ENCODE peak calls at places on chromosomes 13 and 19, in ten cellular contexts. One of them, this sample, is unnamed.

GRCh38 chr13:36163809-36164308 is 32.7 kb upstream of the DCLK1 start:
- DNase-seq in myocyte: peak; percentile 83
- DNase-seq in right cardiac atrium: peak; percentile 75
- DNase-seq in Kasumi-1: no peak
- DNase-seq in nephron progenitor cell: peak; percentile 10
- DNase-seq in CD8-positive, alpha-beta T cell: no peak
- DNase-seq in T-cell: no peak
- DNase-seq in activated T-cell treated with anti-CD3 and anti-CD28 coated beads, Interleukin-2, amount 50 U/mL, for 72 hours: no peak
- DNase-seq in stimulated activated naive B cell treated with anti-CD40 and anti-IgM and Interleukin-4, amounts not matched to agents 10 μg/mL and 1 μg/mL and 100 μg/mL, for 72 hours: no peak
- DNase-seq in skeletal muscle cell: peak; percentile 98
- DNase-seq in this sample: no peak

GRCh38 chr19:46571495-46571894 is 29.6 kb upstream of the CALM3 start:
- DNase-seq in Kasumi-1: peak; percentile 40
- DNase-seq in CD8-positive, alpha-beta T cell: no peak
- DNase-seq in T-cell: no peak
- DNase-seq in myocyte: peak; percentile 9
- DNase-seq in activated T-cell treated with anti-CD3 and anti-CD28 coated beads, Interleukin-2, amount 50 U/mL, for 72 hours: no peak
- DNase-seq in stimulated activated naive B cell treated with anti-CD40 and anti-IgM and Interleukin-4, amounts not matched to agents 10 μg/mL and 1 μg/mL and 100 μg/mL, for 72 hours: no peak
- DNase-seq in right cardiac atrium: no peak
- DNase-seq in nephron progenitor cell: peak; percentile 20
- DNase-seq in skeletal muscle cell: no peak
- DNase-seq in this sample: no peak

GRCh38 chr13:52195052-52195837 is 35.8 kb upstream of the NEK3 start:
- DNase-seq in nephron progenitor cell: no peak
- DNase-seq in myocyte: no peak
- DNase-seq in activated T-cell treated with anti-CD3 and anti-CD28 coated beads, Interleukin-2, amount 50 U/mL, for 72 hours: peak; percentile 78
- DNase-seq in right cardiac atrium: peak; percentile 94
- DNase-seq in skeletal muscle cell: peak; percentile 39
- DNase-seq in CD8-positive, alpha-beta T cell: peak; percentile 37
- DNase-seq in T-cell: peak; percentile 77
- DNase-seq in Kasumi-1: peak; percentile 67
- DNase-seq in stimulated activated naive B cell treated with anti-CD40 and anti-IgM and Interleukin-4, amounts not matched to agents 10 μg/mL and 1 μg/mL and 100 μg/mL, for 72 hours: peak; percentile 63
- DNase-seq in this sample: peak; percentile 81

GRCh38 chr19:11423164-11423803 is 4.2 kb upstream of the RGL3 start:
- DNase-seq in Kasumi-1: no peak
- DNase-seq in CD8-positive, alpha-beta T cell: no peak
- DNase-seq in activated T-cell treated with anti-CD3 and anti-CD28 coated beads, Interleukin-2, amount 50 U/mL, for 72 hours: no peak
- DNase-seq in T-cell: no peak
- DNase-seq in stimulated activated naive B cell treated with anti-CD40 and anti-IgM and Interleukin-4, amounts not matched to agents 10 μg/mL and 1 μg/mL and 100 μg/mL, for 72 hours: no peak
- DNase-seq in right cardiac atrium: peak; percentile 53
- DNase-seq in skeletal muscle cell: no peak
- DNase-seq in myocyte: no peak
- DNase-seq in nephron progenitor cell: no peak
- DNase-seq in this sample: no peak

GRCh38 chr13:80361883-80362327 is 21.0 kb upstream of the SPRY2 start:
- DNase-seq in activated T-cell treated with anti-CD3 and anti-CD28 coated beads, Interleukin-2, amount 50 U/mL, for 72 hours: no peak
- DNase-seq in stimulated activated naive B cell treated with anti-CD40 and anti-IgM and Interleukin-4, amounts not matched to agents 10 μg/mL and 1 μg/mL and 100 μg/mL, for 72 hours: no peak
- DNase-seq in skeletal muscle cell: no peak
- DNase-seq in T-cell: no peak
- DNase-seq in right cardiac atrium: no peak
- DNase-seq in nephron progenitor cell: peak; percentile 5
- DNase-seq in myocyte: peak; percentile 25
- DNase-seq in CD8-positive, alpha-beta T cell: no peak
- DNase-seq in Kasumi-1: peak; percentile 47
- DNase-seq in this sample: no peak

GRCh38 chr13:92716749-92717148 is 509.9 kb upstream of the GPC6 start:
- DNase-seq in activated T-cell treated with anti-CD3 and anti-CD28 coated beads, Interleukin-2, amount 50 U/mL, for 72 hours: no peak
- DNase-seq in skeletal muscle cell: no peak
- DNase-seq in CD8-positive, alpha-beta T cell: no peak
- DNase-seq in nephron progenitor cell: no peak
- DNase-seq in Kasumi-1: no peak
- DNase-seq in stimulated activated naive B cell treated with anti-CD40 and anti-IgM and Interleukin-4, amounts not matched to agents 10 μg/mL and 1 μg/mL and 100 μg/mL, for 72 hours: no peak
- DNase-seq in right cardiac atrium: no peak
- DNase-seq in myocyte: peak; percentile 52
- DNase-seq in T-cell: no peak
- DNase-seq in this sample: no peak

GRCh38 chr19:584240-585001 is 5.3 kb upstream of the HCN2 start:
- DNase-seq in right cardiac atrium: peak; percentile 85
- DNase-seq in activated T-cell treated with anti-CD3 and anti-CD28 coated beads, Interleukin-2, amount 50 U/mL, for 72 hours: peak; percentile 75
- DNase-seq in Kasumi-1: peak; percentile 40
- DNase-seq in nephron progenitor cell: peak; percentile 86
- DNase-seq in CD8-positive, alpha-beta T cell: peak; percentile 42
- DNase-seq in myocyte: no peak
- DNase-seq in stimulated activated naive B cell treated with anti-CD40 and anti-IgM and Interleukin-4, amounts not matched to agents 10 μg/mL and 1 μg/mL and 100 μg/mL, for 72 hours: no peak
- DNase-seq in skeletal muscle cell: no peak
- DNase-seq in T-cell: peak; percentile 69
- DNase-seq in this sample: peak; percentile 55

GRCh38 chr19:2491130-2491801 is 15.3 kb downstream of the GADD45B start:
- DNase-seq in nephron progenitor cell: no peak
- DNase-seq in CD8-positive, alpha-beta T cell: no peak
- DNase-seq in skeletal muscle cell: peak; percentile 85
- DNase-seq in T-cell: no peak
- DNase-seq in right cardiac atrium: no peak
- DNase-seq in myocyte: peak; percentile 90
- DNase-seq in activated T-cell treated with anti-CD3 and anti-CD28 coated beads, Interleukin-2, amount 50 U/mL, for 72 hours: no peak
- DNase-seq in stimulated activated naive B cell treated with anti-CD40 and anti-IgM and Interleukin-4, amounts not matched to agents 10 μg/mL and 1 μg/mL and 100 μg/mL, for 72 hours: no peak
- DNase-seq in Kasumi-1: no peak
- DNase-seq in this sample: no peak

GRCh38 chr13:84037937-84038464 is 155.7 kb upstream of the SLITRK1 start:
- DNase-seq in Kasumi-1: no peak
- DNase-seq in nephron progenitor cell: no peak
- DNase-seq in CD8-positive, alpha-beta T cell: no peak
- DNase-seq in activated T-cell treated with anti-CD3 and anti-CD28 coated beads, Interleukin-2, amount 50 U/mL, for 72 hours: no peak
- DNase-seq in myocyte: no peak
- DNase-seq in stimulated activated naive B cell treated with anti-CD40 and anti-IgM and Interleukin-4, amounts not matched to agents 10 μg/mL and 1 μg/mL and 100 μg/mL, for 72 hours: no peak
- DNase-seq in skeletal muscle cell: no peak
- DNase-seq in right cardiac atrium: no peak
- DNase-seq in T-cell: no peak
- DNase-seq in this sample: no peak

GRCh38 chr19:8665468-8666213 is 33.0 kb downstream of the ACTL9 start:
- DNase-seq in Kasumi-1: no peak
- DNase-seq in skeletal muscle cell: no peak
- DNase-seq in stimulated activated naive B cell treated with anti-CD40 and anti-IgM and Interleukin-4, amounts not matched to agents 10 μg/mL and 1 μg/mL and 100 μg/mL, for 72 hours: no peak
- DNase-seq in myocyte: no peak
- DNase-seq in activated T-cell treated with anti-CD3 and anti-CD28 coated beads, Interleukin-2, amount 50 U/mL, for 72 hours: no peak
- DNase-seq in T-cell: no peak
- DNase-seq in CD8-positive, alpha-beta T cell: no peak
- DNase-seq in nephron progenitor cell: no peak
- DNase-seq in right cardiac atrium: no peak
- DNase-seq in this sample: no peak

GRCh38 chr19:8208710-8209110 is 460 bp upstream of the CERS4 start:
- DNase-seq in activated T-cell treated with anti-CD3 and anti-CD28 coated beads, Interleukin-2, amount 50 U/mL, for 72 hours: no peak
- DNase-seq in T-cell: no peak
- DNase-seq in Kasumi-1: no peak
- DNase-seq in right cardiac atrium: peak; percentile 91
- DNase-seq in skeletal muscle cell: no peak
- DNase-seq in nephron progenitor cell: no peak
- DNase-seq in stimulated activated naive B cell treated with anti-CD40 and anti-IgM and Interleukin-4, amounts not matched to agents 10 μg/mL and 1 μg/mL and 100 μg/mL, for 72 hours: peak; percentile 29
- DNase-seq in CD8-positive, alpha-beta T cell: no peak
- DNase-seq in myocyte: no peak
- DNase-seq in this sample: no peak

GRCh38 chr19:3494559-3494958 is 5.9 kb downstream of the DOHH start:
- DNase-seq in stimulated activated naive B cell treated with anti-CD40 and anti-IgM and Interleukin-4, amounts not matched to agents 10 μg/mL and 1 μg/mL and 100 μg/mL, for 72 hours: no peak
- DNase-seq in right cardiac atrium: no peak
- DNase-seq in CD8-positive, alpha-beta T cell: no peak
- DNase-seq in nephron progenitor cell: no peak
- DNase-seq in Kasumi-1: no peak
- DNase-seq in activated T-cell treated with anti-CD3 and anti-CD28 coated beads, Interleukin-2, amount 50 U/mL, for 72 hours: peak; percentile 39
- DNase-seq in myocyte: no peak
- DNase-seq in T-cell: peak; percentile 25
- DNase-seq in skeletal muscle cell: no peak
- DNase-seq in this sample: no peak

GRCh38 chr19:57103573-57104277 is 16.1 kb upstream of the USP29 start:
- DNase-seq in right cardiac atrium: peak; percentile 74
- DNase-seq in activated T-cell treated with anti-CD3 and anti-CD28 coated beads, Interleukin-2, amount 50 U/mL, for 72 hours: peak; percentile 69
- DNase-seq in nephron progenitor cell: peak; percentile 21
- DNase-seq in skeletal muscle cell: no peak
- DNase-seq in myocyte: peak; percentile 75
- DNase-seq in CD8-positive, alpha-beta T cell: peak; percentile 14
- DNase-seq in T-cell: peak; percentile 47
- DNase-seq in stimulated activated naive B cell treated with anti-CD40 and anti-IgM and Interleukin-4, amounts not matched to agents 10 μg/mL and 1 μg/mL and 100 μg/mL, for 72 hours: peak; percentile 57
- DNase-seq in Kasumi-1: peak; percentile 64
- DNase-seq in this sample: peak; percentile 53

GRCh38 chr19:27805848-27806247 is 1407.1 kb downstream of the UQCRFS1 start:
- DNase-seq in stimulated activated naive B cell treated with anti-CD40 and anti-IgM and Interleukin-4, amounts not matched to agents 10 μg/mL and 1 μg/mL and 100 μg/mL, for 72 hours: no peak
- DNase-seq in nephron progenitor cell: no peak
- DNase-seq in Kasumi-1: no peak
- DNase-seq in CD8-positive, alpha-beta T cell: no peak
- DNase-seq in right cardiac atrium: no peak
- DNase-seq in myocyte: no peak
- DNase-seq in skeletal muscle cell: no peak
- DNase-seq in T-cell: no peak
- DNase-seq in activated T-cell treated with anti-CD3 and anti-CD28 coated beads, Interleukin-2, amount 50 U/mL, for 72 hours: no peak
- DNase-seq in this sample: no peak

GRCh38 chr19:49347835-49348234 is 12.6 kb downstream of the CD37 start:
- DNase-seq in stimulated activated naive B cell treated with anti-CD40 and anti-IgM and Interleukin-4, amounts not matched to agents 10 μg/mL and 1 μg/mL and 100 μg/mL, for 72 hours: no peak
- DNase-seq in activated T-cell treated with anti-CD3 and anti-CD28 coated beads, Interleukin-2, amount 50 U/mL, for 72 hours: no peak
- DNase-seq in Kasumi-1: peak; percentile 55
- DNase-seq in nephron progenitor cell: no peak
- DNase-seq in T-cell: no peak
- DNase-seq in CD8-positive, alpha-beta T cell: no peak
- DNase-seq in myocyte: peak; percentile 44
- DNase-seq in skeletal muscle cell: no peak
- DNase-seq in right cardiac atrium: no peak
- DNase-seq in this sample: no peak

GRCh38 chr13:79282976-79283375 is 123.1 kb downstream of the RBM26 start:
- DNase-seq in right cardiac atrium: no peak
- DNase-seq in activated T-cell treated with anti-CD3 and anti-CD28 coated beads, Interleukin-2, amount 50 U/mL, for 72 hours: no peak
- DNase-seq in CD8-positive, alpha-beta T cell: no peak
- DNase-seq in stimulated activated naive B cell treated with anti-CD40 and anti-IgM and Interleukin-4, amounts not matched to agents 10 μg/mL and 1 μg/mL and 100 μg/mL, for 72 hours: no peak
- DNase-seq in T-cell: no peak
- DNase-seq in skeletal muscle cell: peak; percentile 45
- DNase-seq in myocyte: no peak
- DNase-seq in nephron progenitor cell: no peak
- DNase-seq in Kasumi-1: peak; percentile 71
- DNase-seq in this sample: no peak

GRCh38 chr13:19725320-19725719 is 57.4 kb downstream of the PSPC1 start:
- DNase-seq in nephron progenitor cell: no peak
- DNase-seq in stimulated activated naive B cell treated with anti-CD40 and anti-IgM and Interleukin-4, amounts not matched to agents 10 μg/mL and 1 μg/mL and 100 μg/mL, for 72 hours: no peak
- DNase-seq in Kasumi-1: no peak
- DNase-seq in activated T-cell treated with anti-CD3 and anti-CD28 coated beads, Interleukin-2, amount 50 U/mL, for 72 hours: no peak
- DNase-seq in right cardiac atrium: no peak
- DNase-seq in CD8-positive, alpha-beta T cell: no peak
- DNase-seq in T-cell: no peak
- DNase-seq in skeletal muscle cell: no peak
- DNase-seq in myocyte: no peak
- DNase-seq in this sample: no peak

GRCh38 chr19:41945135-41945766 is 13.9 kb downstream of the RABAC1 start:
- DNase-seq in skeletal muscle cell: no peak
- DNase-seq in activated T-cell treated with anti-CD3 and anti-CD28 coated beads, Interleukin-2, amount 50 U/mL, for 72 hours: peak; percentile 90
- DNase-seq in nephron progenitor cell: no peak
- DNase-seq in Kasumi-1: no peak
- DNase-seq in stimulated activated naive B cell treated with anti-CD40 and anti-IgM and Interleukin-4, amounts not matched to agents 10 μg/mL and 1 μg/mL and 100 μg/mL, for 72 hours: peak; percentile 92
- DNase-seq in right cardiac atrium: peak; percentile 23
- DNase-seq in myocyte: no peak
- DNase-seq in CD8-positive, alpha-beta T cell: peak; percentile 82
- DNase-seq in T-cell: peak; percentile 80
- DNase-seq in this sample: peak; percentile 90

This sample was measured in CD4-positive, CD25-positive, alpha-beta regulatory T cell.